ENCODE peak calls at places on chromosomes 7 and 10, in ten cellular contexts. R is IMR-90, I is uterus, Y is MM.1S, S is A549, A is ovary, W is AG04450, H is lower lobe of right lung, J is neuronal stem cell, E is PC-3. G is an unnamed sample. For H3K9me3, the result is how much of the 10 kb centered on the place peaks cover.

GRCh38 chr7:141557360-141557759 is 6.2 kb downstream of the AGK start:
- DNase-seq in H (no peak), Y (peak), E (no peak), R (no peak), I (no peak), W (no peak), J (no peak), S (no peak), A (no peak), G (no peak)

GRCh38 chr10:86366033-86366901 is at the start of gene GRID1:
- DNase-seq in S (no peak), E (no peak), J (no peak), A (no peak), I (peak), H (peak), W (no peak), Y (peak), R (no peak), G (peak)

GRCh38 chr7:104089622-104090021 is 100.2 kb upstream of the RELN start:
- DNase-seq in W (no peak), H (no peak), S (no peak), J (peak), E (no peak), R (no peak), A (no peak), I (no peak), Y (no peak), G (no peak)

GRCh38 chr7:51630933-51631332 is 314.3 kb upstream of the COBL start:
- DNase-seq in Y (no peak), J (no peak), I (no peak), H (no peak), R (no peak), W (no peak), S (no peak), E (no peak), A (no peak), G (no peak)

GRCh38 chr10:72935358-72935757 is 19.2 kb downstream of the PLA2G12B start:
- DNase-seq in Y (no peak), A (no peak), W (no peak), S (no peak), H (no peak), E (peak), J (no peak), I (no peak), R (peak), G (peak)

GRCh38 chr7:522071-522937 is 2.7 kb upstream of the PDGFA start:
- DNase-seq in E (peak), I (peak), R (peak), J (no peak), S (no peak), H (no peak), Y (no peak), A (peak), W (no peak), G (no peak)

GRCh38 chr7:141519623-141520022 is 31.6 kb upstream of the AGK start:
- DNase-seq in A (no peak), R (no peak), Y (peak), E (no peak), I (no peak), H (no peak), S (no peak), W (no peak), J (no peak), G (no peak)

GRCh38 chr10:97611473-97611872 is 21.8 kb downstream of the MORN4 start:
- DNase-seq in S (no peak), J (no peak), I (no peak), W (no peak), E (no peak), Y (no peak), A (no peak), R (no peak), H (no peak), G (no peak)

GRCh38 chr10:84267503-84268126 is 22.8 kb downstream of the RGR start:
- DNase-seq in J (peak), W (no peak), R (peak), A (no peak), E (peak), S (peak), I (no peak), H (peak), Y (no peak), G (peak)

GRCh38 chr7:51121945-51122425 is 194.6 kb downstream of the COBL start:
- DNase-seq in Y (no peak), H (no peak), S (no peak), I (no peak), R (no peak), A (no peak), E (no peak), W (no peak), J (peak), G (no peak)

GRCh38 chr7:451255-452229 is 68.1 kb downstream of the PDGFA start:
- DNase-seq in Y (no peak), I (no peak), E (no peak), A (no peak), R (no peak), J (no peak), S (no peak), H (peak), W (no peak), G (no peak)

GRCh38 chr10:61465807-61466425 is 12.7 kb upstream of the TMEM26 start:
- DNase-seq in I (no peak), Y (no peak), S (no peak), R (peak), E (no peak), J (no peak), W (no peak), H (no peak), A (no peak), G (no peak)

GRCh38 chr7:127064-127598 is 65.2 kb upstream of the FAM20C start:
- DNase-seq in A (no peak), Y (no peak), E (no peak), I (no peak), S (no peak), H (no peak), J (no peak), W (no peak), R (no peak), G (no peak)

GRCh38 chr7:14332155-14332554 is 342.7 kb upstream of the ETV1 start:
- DNase-seq in H (no peak), Y (no peak), S (no peak), R (peak), E (no peak), I (no peak), J (no peak), W (no peak), A (no peak), G (peak)

GRCh38 chr10:124686707-124687376 is 57.3 kb downstream of the FAM53B start:
- DNase-seq in I (no peak), E (no peak), J (no peak), W (no peak), Y (no peak), S (no peak), A (no peak), H (no peak), R (no peak), G (no peak)

GRCh38 chr7:69254643-69255042 is 343.6 kb upstream of the AUTS2 start:
- DNase-seq in S (no peak), E (no peak), Y (no peak), H (no peak), A (no peak), J (no peak), W (no peak), R (no peak), I (no peak), G (no peak)
- H3K9me3 ChIP-seq in S (under half), E (under half), Y (under half), H (under half), A (under half), J (under half), W (under half), R (under half), I (under half), G (under half)

GRCh38 chr7:2142386-2142785 is 90.4 kb downstream of the MAD1L1 start:
- DNase-seq in E (no peak), A (no peak), I (no peak), W (no peak), J (no peak), R (no peak), H (no peak), Y (no peak), S (no peak), G (no peak)
- H3K9me3 ChIP-seq in E (under half), A (under half), I (under half), W (under half), J (under half), R (under half), H (under half), Y (under half), S (under half), G (under half)

GRCh38 chr10:82128527-82128926 is 253.5 kb downstream of the NRG3 start:
- DNase-seq in R (no peak), S (no peak), J (no peak), A (no peak), E (no peak), H (no peak), I (no peak), W (no peak), Y (no peak), G (no peak)
- H3K9me3 ChIP-seq in R (under half), S (under half), J (under half), A (under half), E (under half), H (under half), I (under half), W (under half), Y (under half), G (under half)

DNA sequence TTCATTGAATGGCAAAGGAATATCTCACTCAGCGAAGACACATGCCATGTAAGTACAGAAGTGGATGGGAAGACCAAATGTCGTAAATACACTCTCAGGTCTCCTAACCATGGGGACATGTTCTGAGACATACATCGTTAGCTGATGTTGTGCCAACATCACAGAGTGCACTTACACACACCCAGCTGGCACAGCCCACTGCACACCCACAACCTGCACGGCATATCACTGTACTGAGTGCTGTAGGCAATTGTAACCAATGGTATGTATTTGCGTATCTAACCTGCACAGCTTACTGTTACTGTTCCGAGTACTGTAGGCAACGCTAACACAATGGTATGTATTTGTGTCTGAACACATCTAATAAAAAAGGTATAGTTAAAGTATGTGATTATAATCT is 550.4 kb downstream of the PTPRN2 start:
- DNase-seq in R (no peak), A (no peak), Y (no peak), I (no peak), J (no peak), W (no peak), H (no peak), E (no peak), S (no peak), G (no peak)
- H3K9me3 ChIP-seq in R (under half), A (under half), Y (under half), I (under half), J (under half), W (half or more), H (under half), E (under half), S (under half), G (under half)

GRCh38 chr7:153472516-153472915 is 579.7 kb upstream of the DPP6 start:
- DNase-seq in H (no peak), Y (no peak), J (no peak), R (no peak), S (no peak), E (no peak), W (no peak), I (no peak), A (no peak), G (no peak)

GRCh38 chr7:153470004-153470671 is 582.1 kb upstream of the DPP6 start:
- DNase-seq in R (no peak), J (no peak), W (no peak), I (no peak), H (no peak), A (no peak), Y (no peak), E (no peak), S (no peak), G (no peak)

GRCh38 chr7:153475240-153475639 is 577.0 kb upstream of the DPP6 start:
- DNase-seq in S (no peak), J (no peak), Y (no peak), H (no peak), A (no peak), I (no peak), W (no peak), E (no peak), R (no peak), G (no peak)

GRCh38 chr7:153476166-153476565 is 576.0 kb upstream of the DPP6 start:
- DNase-seq in E (no peak), Y (no peak), R (no peak), H (no peak), J (no peak), I (no peak), W (no peak), A (no peak), S (no peak), G (peak)

GRCh38 chr7:153473189-153473588 is 579.0 kb upstream of the DPP6 start:
- DNase-seq in E (no peak), A (no peak), H (no peak), J (no peak), W (no peak), S (no peak), Y (no peak), R (no peak), I (peak), G (peak)
- H3K9me3 ChIP-seq in E (under half), A (under half), H (under half), J (under half), W (under half), S (under half), Y (under half), R (under half), I (under half), G (under half)

GRCh38 chr7:36941359-36941758 is 217.1 kb upstream of the AOAH start:
- DNase-seq in S (no peak), H (no peak), W (no peak), R (no peak), A (no peak), E (no peak), J (no peak), I (no peak), Y (no peak), G (no peak)

GRCh38 chr7:36942558-36943354 is 218.5 kb upstream of the AOAH start:
- DNase-seq in R (no peak), E (no peak), J (no peak), H (no peak), A (no peak), S (no peak), W (no peak), I (no peak), Y (no peak), G (no peak)

GRCh38 chr7:36942062-36942461 is 217.8 kb upstream of the AOAH start:
- DNase-seq in Y (no peak), R (no peak), A (no peak), J (no peak), S (no peak), W (no peak), E (no peak), H (no peak), I (no peak), G (no peak)

GRCh38 chr7:36937754-36938551 is 213.7 kb upstream of the AOAH start:
- DNase-seq in I (no peak), J (no peak), A (no peak), H (no peak), W (no peak), R (no peak), Y (peak), E (no peak), S (no peak), G (no peak)

DNA sequence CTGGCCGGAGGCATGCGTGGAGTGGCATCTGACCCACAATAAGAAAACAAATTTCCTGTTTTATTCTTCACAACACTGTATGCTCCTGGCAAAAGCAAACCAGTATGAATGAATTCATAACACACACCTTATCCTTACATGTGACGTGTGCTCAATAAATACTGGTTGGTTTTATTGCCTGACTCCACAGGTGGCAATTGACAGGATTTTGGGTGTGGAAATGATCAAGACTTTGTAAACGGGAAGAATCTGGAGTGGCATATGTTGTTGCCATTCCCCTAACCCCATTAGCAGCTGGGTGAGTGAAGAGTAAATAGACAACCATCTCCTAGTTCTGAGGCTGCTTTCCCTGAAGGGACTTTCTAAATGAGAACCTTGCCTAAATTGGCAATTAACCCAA is 215.5 kb upstream of the AOAH start:
- DNase-seq in R (no peak), Y (no peak), I (no peak), W (no peak), H (no peak), E (no peak), J (no peak), S (no peak), A (no peak), G (no peak)
- H3K9me3 ChIP-seq in R (under half), Y (under half), I (under half), W (under half), H (half or more), E (under half), J (under half), S (under half), A (under half), G (under half)

GRCh38 chr7:57344957-57345356 is 105.0 kb upstream of the ZNF716 start:
- DNase-seq in Y (no peak), A (no peak), I (no peak), W (no peak), E (no peak), J (no peak), H (no peak), R (no peak), S (no peak), G (no peak)
- H3K9me3 ChIP-seq in Y (under half), A (under half), I (under half), W (half or more), E (under half), J (half or more), H (under half), R (under half), S (under half), G (under half)

G was measured in MG63.